ENCODE peak calls at places on chromosomes 11 and 22, in seven cellular contexts. C, A, X, S, B, Y and F are unnamed samples.

GRCh38 chr22:26431151-26431995 is 2.3 kb downstream of the ASPHD2 start:
- DNase-seq in A (no peak), Y (no peak), B (no peak), X (no peak), C (peak; percentile 58), S (no peak), F (no peak)

GRCh38 chr22:50711446-50712340 is 26.3 kb upstream of the ACR start:
- DNase-seq in Y (peak; percentile 34), A (peak; percentile 45), B (no peak), S (no peak), C (no peak), X (no peak), F (no peak)

GRCh38 chr11:68845351-68846002 is 3.8 kb upstream of the CPT1A start:
- DNase-seq in C (no peak), Y (no peak), A (no peak), S (no peak), X (no peak), B (no peak), F (no peak)

GRCh38 chr11:119156496-119156895 is 7.6 kb downstream of the ABCG4 start:
- DNase-seq in B (no peak), S (no peak), C (no peak), A (no peak), Y (peak; percentile 14), X (no peak), F (no peak)

GRCh38 chr22:50258361-50259292 is 2.9 kb downstream of the MAPK12 start:
- DNase-seq in C (no peak), A (no peak), X (no peak), S (no peak), B (no peak), Y (no peak), F (no peak)

GRCh38 chr22:47163876-47164513 is 401.5 kb downstream of the TBC1D22A start:
- DNase-seq in B (no peak), Y (peak; percentile 43), C (no peak), S (no peak), A (no peak), X (no peak), F (no peak)

GRCh38 chr22:25582946-25583345 is 18.5 kb downstream of the GRK3 start:
- DNase-seq in A (no peak), B (no peak), Y (no peak), C (no peak), S (no peak), X (no peak), F (no peak)

GRCh38 chr22:47565607-47566006 is 803.2 kb downstream of the TBC1D22A start:
- DNase-seq in Y (no peak), X (no peak), S (no peak), C (no peak), B (no peak), A (no peak), F (no peak)

GRCh38 chr11:72782081-72782920 is 11.5 kb downstream of the STARD10 start:
- DNase-seq in S (no peak), B (no peak), A (no peak), C (no peak), Y (peak; percentile 56), X (no peak), F (no peak)

GRCh38 chr11:64237484-64237951 is 3.1 kb downstream of the VEGFB start:
- DNase-seq in B (no peak), C (no peak), Y (peak; percentile 88), S (no peak), X (no peak), A (no peak), F (no peak)

GRCh38 chr11:87740513-87740912 is 434.7 kb downstream of the RAB38 start:
- DNase-seq in A (no peak), B (no peak), C (no peak), X (no peak), Y (no peak), S (no peak), F (no peak)

GRCh38 chr11:76801205-76801604 is 18.0 kb downstream of the TSKU start:
- DNase-seq in A (no peak), Y (no peak), S (no peak), X (no peak), B (no peak), C (no peak), F (no peak)

GRCh38 chr22:45478108-45478771 is 24.4 kb upstream of the FBLN1 start:
- DNase-seq in B (no peak), Y (peak; percentile 43), X (no peak), S (no peak), C (no peak), A (peak; percentile 87), F (no peak)

GRCh38 chr11:65121447-65121864 is 478 bp downstream of the FAU start:
- DNase-seq in Y (no peak), X (no peak), B (no peak), S (no peak), A (no peak), C (no peak), F (no peak)

GRCh38 chr11:118612378-118612777 is 5.0 kb downstream of the PHLDB1 start:
- DNase-seq in S (no peak), B (no peak), A (no peak), Y (no peak), C (no peak), X (no peak), F (no peak)

GRCh38 chr11:77815459-77815858 is 5.1 kb downstream of the RSF1 start:
- DNase-seq in X (no peak), Y (no peak), A (no peak), B (no peak), S (no peak), C (no peak), F (no peak)

GRCh38 chr22:17369553-17370035 is 334 bp downstream of the CECR2 start:
- DNase-seq in C (peak; percentile 66), S (peak; percentile 14), Y (peak; percentile 68), B (no peak), A (no peak), X (no peak), F (peak; percentile 8)